ENCODE peak calls at places on chromosomes 6 and 20, in nine cellular contexts. W is naive thymus-derived CD4-positive, alpha-beta T cell; T is brain microvascular endothelial cell; J is Karpas-422; B is uterus; G is H7; X is heart right ventricle; K is ovary; D is fibroblast of lung. U is an unnamed sample.

GRCh38 chr6:143279385-143279784 is 171.1 kb downstream of the ADAT2 start:
- DNase-seq in T (peak; percentile 31), K (no peak), W (no peak), G (peak; percentile 35), D (peak; percentile 26), X (no peak), J (peak; percentile 46), B (no peak), U (peak; percentile 15)

GRCh38 chr6:164563866-164564265 is 745.5 kb downstream of the C6orf118 start:
- DNase-seq in J (no peak), B (no peak), X (no peak), D (no peak), T (no peak), K (no peak), G (no peak), W (no peak), U (no peak)

GRCh38 chr6:56961151-56961550 is 6.2 kb downstream of the BEND6 start:
- DNase-seq in X (no peak), G (no peak), J (no peak), B (no peak), T (no peak), D (no peak), W (no peak), K (no peak), U (no peak)

GRCh38 chr6:27545271-27546046 is 72.6 kb upstream of the ZNF184 start:
- DNase-seq in K (no peak), W (no peak), X (no peak), D (peak; percentile 82), J (no peak), T (peak; percentile 91), G (peak; percentile 46), B (no peak), U (no peak)

GRCh38 chr20:38723069-38723981 is 961 bp upstream of the SLC32A1 start:
- DNase-seq in T (no peak), B (no peak), D (peak; percentile 35), K (no peak), X (no peak), W (no peak), J (no peak), G (peak; percentile 75), U (no peak)

GRCh38 chr6:113645576-113645970 is 211.6 kb upstream of the MARCKS start:
- DNase-seq in X (no peak), W (no peak), J (no peak), K (no peak), D (peak; percentile 99), B (peak; percentile 24), T (peak; percentile 93), G (no peak), U (no peak)

GRCh38 chr6:132132420-132132819 is 181.2 kb upstream of the CCN2 start:
- DNase-seq in B (no peak), D (peak; percentile 84), K (no peak), G (no peak), W (no peak), T (peak; percentile 87), X (no peak), J (no peak), U (no peak)

GRCh38 chr20:38536310-38536709 is 44.7 kb upstream of the ADIG start:
- DNase-seq in B (no peak), J (no peak), T (no peak), K (no peak), X (no peak), W (no peak), G (no peak), D (peak; percentile 23), U (no peak)

GRCh38 chr6:113447088-113447831 is 409.9 kb upstream of the MARCKS start:
- DNase-seq in D (peak; percentile 96), T (peak; percentile 88), J (no peak), W (no peak), G (no peak), K (no peak), B (no peak), X (no peak), U (no peak)

GRCh38 chr20:23153696-23154341 is 67.7 kb upstream of the CD93 start:
- DNase-seq in D (no peak), B (no peak), W (no peak), J (no peak), T (no peak), G (no peak), K (no peak), X (no peak), U (no peak)

GRCh38 chr6:39681566-39682250 is 43.5 kb downstream of the KIF6 start:
- DNase-seq in X (no peak), G (no peak), T (peak; percentile 50), D (peak; percentile 62), W (no peak), J (no peak), K (no peak), B (no peak), U (no peak)

GRCh38 chr6:11491998-11492397 is 45.6 kb upstream of the TMEM170B start:
- DNase-seq in D (no peak), J (peak; percentile 80), W (no peak), K (no peak), G (no peak), B (no peak), T (no peak), X (no peak), U (no peak)

GRCh38 chr20:44402391-44403193 is 47.1 kb downstream of the HNF4A start:
- DNase-seq in D (peak; percentile 14), T (no peak), K (no peak), B (no peak), J (no peak), G (no peak), W (no peak), X (no peak), U (no peak)

GRCh38 chr20:46215913-46216707 is 92.2 kb downstream of the CDH22 start:
- DNase-seq in J (no peak), B (no peak), X (peak; percentile 55), K (no peak), D (peak; percentile 59), W (no peak), G (peak; percentile 92), T (peak; percentile 84), U (peak; percentile 47)

GRCh38 chr20:53749499-53749898 is 155.9 kb upstream of the ZNF217 start:
- DNase-seq in K (no peak), D (no peak), X (no peak), W (no peak), G (no peak), T (no peak), J (no peak), B (no peak), U (no peak)
- H3K27me3 ChIP-seq in K (no peaks in the 10 kb centered on the region), D (no peaks in the 10 kb centered on the region), X (no peaks in the 10 kb centered on the region), W (no peaks in the 10 kb centered on the region), G (no peaks in the 10 kb centered on the region), T (no peaks in the 10 kb centered on the region), J (no peaks in the 10 kb centered on the region), B (no peaks in the 10 kb centered on the region), U (no peaks in the 10 kb centered on the region)

GRCh38 chr6:46392294-46392693 is 99.0 kb downstream of the RCAN2 start:
- DNase-seq in K (no peak), G (no peak), X (no peak), D (no peak), J (no peak), T (no peak), W (no peak), B (no peak), U (no peak)

GRCh38 chr6:46393940-46394337 is 97.3 kb downstream of the RCAN2 start:
- DNase-seq in G (no peak), W (no peak), B (no peak), J (no peak), K (no peak), D (no peak), X (no peak), T (no peak), U (no peak)

GRCh38 chr6:46390153-46390876 is 100.9 kb downstream of the RCAN2 start:
- DNase-seq in J (no peak), T (no peak), X (no peak), K (no peak), D (no peak), B (no peak), G (no peak), W (no peak), U (no peak)

GRCh38 chr6:46395530-46395929 is 95.7 kb downstream of the RCAN2 start:
- DNase-seq in D (no peak), W (no peak), J (no peak), T (no peak), B (no peak), G (no peak), X (no peak), K (no peak), U (no peak)

DNA sequence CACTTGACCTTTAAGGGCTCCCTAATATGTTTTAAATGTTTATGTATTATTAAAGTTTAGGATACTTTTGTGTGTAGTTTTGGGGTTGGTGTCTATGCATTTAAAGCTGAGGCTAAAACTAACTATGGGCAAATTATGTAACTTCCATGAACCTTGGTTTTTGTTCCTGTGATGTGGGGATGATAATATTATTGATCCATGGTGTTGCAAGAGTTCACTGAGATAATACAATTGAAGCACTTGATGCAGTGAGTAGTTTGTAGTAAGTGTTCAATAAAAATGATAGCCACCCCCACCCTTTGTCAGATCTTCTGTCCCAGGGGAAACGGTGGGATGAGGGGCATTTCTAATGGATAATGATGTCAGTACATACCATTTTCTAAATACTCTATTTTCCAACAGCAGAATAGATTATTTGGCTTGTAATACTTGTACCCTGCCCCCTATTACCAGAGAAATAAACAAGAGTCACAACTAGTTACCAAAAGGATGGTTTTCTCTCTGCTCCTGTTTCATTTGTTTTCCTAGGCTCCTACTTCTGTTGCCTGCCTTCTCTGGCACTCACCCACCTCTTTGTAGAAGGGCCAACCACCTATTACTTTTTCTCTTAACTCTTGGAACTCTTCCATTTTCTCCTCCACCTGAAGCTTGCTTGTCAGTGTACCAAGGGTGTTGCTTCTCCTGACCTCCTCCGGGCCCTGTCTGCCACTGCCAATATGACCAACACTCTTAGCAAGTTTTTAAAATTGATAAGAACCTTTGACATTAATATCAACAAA is 97.9 kb downstream of the RCAN2 start:
- DNase-seq in W (no peak), K (no peak), B (no peak), X (no peak), T (no peak), G (no peak), J (no peak), D (no peak), U (no peak)
- H3K27me3 ChIP-seq in W (no peaks in the 10 kb centered on the region), K (no peaks in the 10 kb centered on the region), B (no peaks in the 10 kb centered on the region), X (no peaks in the 10 kb centered on the region), T (no peaks in the 10 kb centered on the region), G (no peaks in the 10 kb centered on the region), J (no peaks in the 10 kb centered on the region), D (no peaks in the 10 kb centered on the region), U (no peaks in the 10 kb centered on the region)

GRCh38 chr20:61662946-61663460 is 402.7 kb downstream of the TAF4 start:
- DNase-seq in G (no peak), K (no peak), X (no peak), B (no peak), W (no peak), D (no peak), J (no peak), T (no peak), U (no peak)
- H3K27me3 ChIP-seq in G (no peaks in the 10 kb centered on the region), K (no peaks in the 10 kb centered on the region), X (no peaks in the 10 kb centered on the region), B (no peaks in the 10 kb centered on the region), W (no peaks in the 10 kb centered on the region), D (no peaks in the 10 kb centered on the region), J (no peaks in the 10 kb centered on the region), T (no peaks in the 10 kb centered on the region), U (no peaks in the 10 kb centered on the region)

GRCh38 chr20:51432875-51433274 is 109.6 kb downstream of the NFATC2 start:
- DNase-seq in J (no peak), G (no peak), D (no peak), T (no peak), W (no peak), B (no peak), K (no peak), X (no peak), U (no peak)
- H3K27me3 ChIP-seq in J (no peaks in the 10 kb centered on the region), G (peaks cover 1% of the 10 kb centered on the region), D (peaks cover 3% of the 10 kb centered on the region), T (no peaks in the 10 kb centered on the region), W (no peaks in the 10 kb centered on the region), B (no peaks in the 10 kb centered on the region), K (no peaks in the 10 kb centered on the region), X (no peaks in the 10 kb centered on the region), U (no peaks in the 10 kb centered on the region)